ENCODE peak calls at places on chromosome 11, in four cellular contexts. Z is stimulated activated CD8-positive, alpha-beta memory T cell treated with anti-CD3 and anti-CD28 coated beads, Interleukin-4, amount 100 ng/mL, for 4 hours; U is T47D; F is posterior cingulate gyrus. T is an unnamed sample.

GRCh38 chr11:64638017-64638664 is 47.1 kb downstream of the SLC22A12 start:
- DNase-seq in Z (no peak), U (no peak), F (peak), T (no peak)

GRCh38 chr11:130431337-130431773 is 2.9 kb upstream of the ADAMTS8 start:
- DNase-seq in Z (peak), U (peak), F (peak), T (peak)

GRCh38 chr11:720642-721346 is 14.8 kb downstream of the EPS8L2 start:
- DNase-seq in Z (no peak), U (no peak), F (no peak), T (no peak)

GRCh38 chr11:292211-293121 is 3.5 kb downstream of the PGGHG start:
- DNase-seq in Z (no peak), U (no peak), F (no peak), T (no peak)

GRCh38 chr11:117313828-117314768 is 2.0 kb downstream of the BACE1 start:
- DNase-seq in Z (no peak), U (peak), F (no peak), T (no peak)

GRCh38 chr11:67409261-67409666 is 5.4 kb downstream of the TBC1D10C start:
- DNase-seq in Z (no peak), U (no peak), F (no peak), T (no peak)

GRCh38 chr11:65500262-65501004 is 1.6 kb downstream of the MALAT1 start:
- DNase-seq in Z (no peak), U (peak), F (no peak), T (peak)

GRCh38 chr11:1854949-1855885 is 2.3 kb downstream of the LSP1 start:
- DNase-seq in Z (no peak), U (no peak), F (no peak), T (no peak)

GRCh38 chr11:91326280-91326679 is 898.3 kb upstream of the FAT3 start:
- DNase-seq in Z (no peak), U (no peak), F (no peak), T (no peak)

GRCh38 chr11:62905927-62906531 is 15.1 kb downstream of the CHRM1 start:
- DNase-seq in Z (peak), U (peak), F (peak), T (peak)

GRCh38 chr11:128757235-128757711 is 63.4 kb downstream of the FLI1 start:
- DNase-seq in Z (peak), U (no peak), F (no peak), T (no peak)

GRCh38 chr11:111540114-111540920 is at the start of gene LAYN:
- DNase-seq in Z (no peak), U (no peak), F (peak), T (no peak)

GRCh38 chr11:13970986-13971385 is 8.5 kb downstream of the SPON1 start:
- DNase-seq in Z (no peak), U (peak), F (no peak), T (no peak)

GRCh38 chr11:19311306-19312030 is 70.7 kb upstream of the E2F8 start:
- DNase-seq in Z (peak), U (peak), F (peak), T (peak)

GRCh38 chr11:79637219-79637618 is 196.4 kb upstream of the TENM4 start:
- DNase-seq in Z (no peak), U (no peak), F (no peak), T (no peak)

GRCh38 chr11:71425851-71426250 is 22.3 kb downstream of the DHCR7 start:
- DNase-seq in Z (no peak), U (peak), F (no peak), T (no peak)

GRCh38 chr11:11543656-11544055 is 78.1 kb downstream of the GALNT18 start:
- DNase-seq in Z (no peak), U (no peak), F (no peak), T (no peak)

GRCh38 chr11:1510928-1511327 is 24.3 kb upstream of the MOB2 start:
- DNase-seq in Z (no peak), U (no peak), F (no peak), T (no peak)

T was measured in NCI-H2029 treated with DMSO at 0.1 percent for 48 hours.